ENCODE peak calls at places on chromosomes 4 and X, in six cellular contexts. L is H7, O is epithelial cell of esophagus, P is iPS DF 6.9, D is right cardiac atrium, W is ovary. B is an unnamed sample.

GRCh38 chr4:18676136-18676922 is 654.8 kb upstream of the LCORL start:
- DNase-seq in P (no peak), D (no peak), O (no peak), W (no peak), L (no peak), B (no peak)

GRCh38 chr4:136863756-136864155 is 668.5 kb downstream of the PCDH18 start:
- DNase-seq in L (no peak), P (no peak), W (no peak), O (no peak), D (no peak), B (peak)

GRCh38 chr4:110357521-110357920 is 118.4 kb upstream of the ENPEP start:
- DNase-seq in P (no peak), W (no peak), D (no peak), O (no peak), L (no peak), B (peak)

GRCh38 chrX:139113682-139114081 is 402.2 kb upstream of the FGF13 start:
- DNase-seq in O (peak), W (no peak), L (no peak), P (no peak), D (no peak), B (peak)

GRCh38 chrX:69493193-69493592 is 10.9 kb upstream of the NALF2 start:
- DNase-seq in D (peak), W (no peak), P (no peak), L (peak), O (peak), B (peak)

GRCh38 chrX:15737957-15738685 is at the start of gene CA5B:
- DNase-seq in P (peak), W (peak), L (peak), O (peak), D (peak), B (peak)

GRCh38 chr4:1008840-1009646 is 2.4 kb upstream of the FGFRL1 start:
- DNase-seq in O (peak), D (peak), L (no peak), W (no peak), P (no peak), B (no peak)

GRCh38 chrX:71103110-71103983 is 3.2 kb downstream of the CXorf65 start:
- DNase-seq in D (no peak), L (peak), P (no peak), W (peak), O (no peak), B (no peak)

GRCh38 chr4:184536070-184536880 is 61.9 kb upstream of the IRF2 start:
- DNase-seq in P (no peak), L (no peak), W (no peak), O (peak), D (no peak), B (no peak)

DNA sequence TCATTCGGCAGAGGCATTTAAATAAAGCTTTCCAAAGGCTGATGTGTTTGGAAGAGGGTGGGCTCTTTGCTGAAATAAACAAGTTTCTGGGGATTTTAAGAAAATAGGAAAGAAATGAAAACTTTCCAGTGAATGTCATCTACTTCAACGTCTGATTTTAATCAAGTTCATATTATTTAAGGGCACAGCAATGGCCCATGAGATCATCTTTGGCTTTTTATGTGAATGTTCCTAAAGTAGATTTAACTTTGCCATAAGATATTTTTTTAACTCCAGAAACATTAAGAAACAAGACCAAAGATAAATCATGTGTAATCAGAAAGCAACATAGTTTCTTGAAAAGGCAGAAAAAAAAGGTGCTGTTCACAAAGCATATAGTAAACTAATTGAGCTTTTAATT is 69.9 kb upstream of the TTC29 start:
- DNase-seq in P (no peak), W (no peak), L (no peak), D (no peak), O (no peak), B (peak)
- H3K4me3 ChIP-seq in P (no peak), W (no peak), L (no peak), D (no peak), O (no peak), B (no peak)

GRCh38 chr4:183407128-183407585 is 37.3 kb upstream of the CDKN2AIP start:
- DNase-seq in P (peak), W (peak), L (peak), D (peak), O (peak), B (peak)
- H3K4me3 ChIP-seq in P (no peak), W (peak), L (peak), D (peak), O (peak), B (peak)

GRCh38 chr4:147309434-147309833 is 171.5 kb upstream of the EDNRA start:
- DNase-seq in O (no peak), P (no peak), L (no peak), W (no peak), D (no peak), B (no peak)
- H3K4me3 ChIP-seq in O (no peak), P (no peak), L (no peak), W (no peak), D (no peak), B (no peak)

GRCh38 chr4:140049024-140049923 is 104.7 kb downstream of the MAML3 start:
- DNase-seq in O (peak), D (peak), P (peak), L (peak), W (peak), B (peak)
- H3K4me3 ChIP-seq in O (peak), D (peak), P (no peak), L (peak), W (peak), B (peak)

GRCh38 chr4:8533274-8533865 is 46.8 kb upstream of the GPR78 start:
- DNase-seq in P (no peak), L (no peak), D (no peak), O (no peak), W (no peak), B (no peak)

GRCh38 chr4:8532245-8532781 is 47.9 kb upstream of the GPR78 start:
- DNase-seq in L (no peak), O (no peak), D (no peak), W (no peak), P (no peak), B (no peak)

GRCh38 chr4:8534601-8535000 is 45.6 kb upstream of the GPR78 start:
- DNase-seq in L (no peak), W (no peak), D (no peak), P (no peak), O (peak), B (no peak)

GRCh38 chr4:8536467-8536866 is 43.7 kb upstream of the GPR78 start:
- DNase-seq in D (no peak), O (no peak), W (no peak), L (no peak), P (no peak), B (no peak)

DNA sequence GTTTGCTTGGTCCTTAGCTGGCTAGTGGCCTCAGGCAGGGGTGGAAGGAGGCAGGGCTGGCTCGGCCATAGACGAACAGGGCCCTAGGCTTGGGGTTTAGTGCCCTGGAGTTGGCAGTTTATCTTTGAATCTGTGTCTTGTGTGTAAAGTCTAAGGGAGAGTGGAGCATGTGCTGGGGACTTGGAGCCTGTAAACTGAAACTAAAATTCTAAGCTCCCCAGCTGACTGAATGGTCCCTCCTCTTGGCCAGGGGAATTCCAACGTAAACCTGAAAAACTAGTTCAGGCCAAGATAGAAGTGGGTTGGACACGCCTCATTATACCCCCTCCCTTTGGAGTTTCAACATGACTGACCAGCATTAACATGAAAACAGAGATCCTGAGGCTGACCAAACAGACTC is 46.1 kb upstream of the GPR78 start:
- DNase-seq in P (peak), L (peak), D (no peak), W (peak), O (peak), B (peak)
- H3K4me3 ChIP-seq in P (no peak), L (no peak), D (no peak), W (no peak), O (no peak), B (no peak)

DNA sequence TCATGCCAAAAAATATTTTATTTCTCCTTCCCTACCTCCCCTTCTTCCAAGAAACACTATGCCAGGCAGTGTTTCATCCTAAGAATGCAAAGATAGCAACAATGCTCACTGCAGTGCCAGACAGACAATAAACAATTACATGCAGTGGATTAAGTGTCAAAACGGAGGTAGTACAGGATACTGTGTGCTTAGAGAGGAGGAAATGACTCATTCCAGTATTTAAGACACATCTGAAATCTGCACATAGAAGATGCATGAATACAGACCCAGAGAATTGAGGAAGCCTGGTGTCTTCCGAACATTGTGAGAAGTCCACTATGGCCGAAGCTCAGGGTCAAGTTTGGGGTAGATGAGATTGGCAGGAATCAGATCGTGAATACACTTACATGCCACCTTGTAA is 326.4 kb downstream of the PPP3CA start:
- DNase-seq in D (no peak), W (no peak), O (peak), L (no peak), P (no peak), B (peak)
- H3K4me3 ChIP-seq in D (no peak), W (no peak), O (no peak), L (no peak), P (no peak), B (no peak)

GRCh38 chr4:17512973-17513665 is 1.2 kb upstream of the QDPR start:
- DNase-seq in O (peak), W (no peak), L (no peak), D (no peak), P (no peak), B (peak)

GRCh38 chr4:17515724-17516407 is 901 bp downstream of the CLRN2 start:
- DNase-seq in P (no peak), W (no peak), O (no peak), D (no peak), L (no peak), B (no peak)

GRCh38 chr4:17517664-17518063 is 2.7 kb downstream of the CLRN2 start:
- DNase-seq in D (no peak), P (no peak), W (no peak), L (no peak), O (no peak), B (no peak)

GRCh38 chr4:17514865-17515264 is at the start of gene CLRN2:
- DNase-seq in P (no peak), D (no peak), L (no peak), W (no peak), O (no peak), B (no peak)

DNA sequence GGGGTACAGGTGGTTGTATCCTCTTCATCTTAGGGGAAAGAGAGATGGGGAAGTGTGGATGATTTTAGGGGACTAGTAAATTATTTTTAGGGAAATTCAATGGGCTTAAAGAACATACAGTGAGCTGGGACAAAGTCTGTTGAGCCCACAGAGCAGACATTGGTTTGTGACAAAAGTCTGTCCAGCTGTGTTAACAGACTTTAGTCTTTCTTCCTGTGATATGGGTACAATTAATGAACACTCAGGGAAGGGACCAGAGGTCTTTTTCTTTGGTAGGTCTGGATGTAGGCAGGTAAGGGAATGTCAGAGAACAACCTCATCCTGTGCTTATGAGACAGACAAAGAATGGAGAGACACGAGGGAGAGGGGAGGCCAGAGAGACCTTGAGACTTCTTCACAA is 2.0 kb downstream of the CLRN2 start:
- DNase-seq in W (no peak), P (no peak), L (no peak), O (no peak), D (no peak), B (no peak)
- H3K4me3 ChIP-seq in W (no peak), P (no peak), L (no peak), O (no peak), D (no peak), B (no peak)

DNA sequence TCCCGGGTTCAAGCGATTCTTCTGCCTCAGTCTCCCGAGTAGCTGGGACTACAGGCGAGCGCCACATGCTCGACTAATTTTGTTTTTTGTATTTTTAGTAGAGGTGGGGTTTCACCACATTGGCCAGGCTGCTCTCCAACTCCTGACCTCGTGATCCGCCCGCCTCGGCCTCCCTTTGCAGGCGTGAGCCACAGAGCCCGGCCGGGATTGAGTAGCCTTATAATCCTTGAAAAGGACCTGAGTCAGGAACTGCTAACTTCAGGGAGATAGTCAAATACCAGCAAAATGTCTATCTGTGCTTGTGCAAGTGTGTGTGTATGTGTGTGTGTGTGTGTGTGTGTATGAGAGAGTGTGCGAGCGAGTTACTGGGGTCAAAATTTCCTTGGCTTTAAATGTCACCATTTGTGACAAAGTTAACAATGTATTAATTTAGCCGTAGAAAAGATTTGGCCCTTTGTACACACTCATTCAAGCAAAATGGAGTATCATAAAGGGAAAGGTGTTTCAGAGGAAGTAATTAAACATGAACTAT is 1.8 kb upstream of the KDM6A start:
- DNase-seq in D (peak), O (peak), W (peak), L (no peak), P (no peak), B (peak)
- H3K4me3 ChIP-seq in D (peak), O (peak), W (no peak), L (peak), P (no peak), B (peak)

GRCh38 chrX:64205441-64205734 is at the start of gene AMER1:
- DNase-seq in W (no peak), P (no peak), D (no peak), O (peak), L (no peak), B (no peak)

GRCh38 chrX:64204252-64204651 is 1.3 kb downstream of the AMER1 start:
- DNase-seq in W (peak), D (peak), P (no peak), L (peak), O (no peak), B (peak)

GRCh38 chrX:64204701-64205440 is 637 bp downstream of the AMER1 start:
- DNase-seq in D (peak), W (peak), O (peak), P (no peak), L (peak), B (peak)

GRCh38 chrX:64205735-64206491 is 405 bp upstream of the AMER1 start:
- DNase-seq in D (peak), P (peak), W (peak), O (peak), L (peak), B (peak)

DNA sequence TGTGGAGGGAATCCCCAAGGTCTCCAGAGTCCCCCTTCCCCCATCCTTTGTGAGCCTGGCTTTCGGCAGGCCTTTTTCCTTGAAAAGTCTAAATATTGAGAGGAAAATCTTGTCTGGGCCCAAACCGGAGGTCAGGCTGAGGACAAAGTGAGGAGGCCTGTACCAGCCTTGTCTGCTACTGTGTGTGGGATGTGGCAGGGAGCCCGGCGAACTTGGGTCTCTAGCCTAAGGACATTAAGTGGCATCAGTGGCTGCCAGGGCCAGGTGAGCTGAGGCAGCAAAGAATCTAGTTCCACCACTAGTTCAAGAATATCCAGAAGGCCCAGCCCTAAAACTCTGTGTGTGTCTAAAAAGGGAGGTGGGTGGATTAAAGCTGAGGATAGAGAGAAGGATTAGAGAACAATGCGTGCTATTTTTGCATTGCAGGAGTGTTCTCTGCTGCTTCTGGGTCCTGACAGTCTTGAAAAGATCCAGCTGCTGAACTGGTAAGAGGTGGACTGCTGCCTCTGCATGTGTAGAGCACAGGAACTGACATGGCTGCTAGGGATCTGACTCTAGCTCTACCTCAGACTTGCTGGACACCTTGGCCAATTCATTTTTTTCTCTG is 1.2 kb upstream of the AMER1 start:
- DNase-seq in D (peak), W (peak), O (peak), L (no peak), P (no peak), B (no peak)
- H3K4me3 ChIP-seq in D (peak), W (peak), O (peak), L (peak), P (no peak), B (peak)

GRCh38 chr4:6010789-6011188 is 7.4 kb downstream of the C4orf50 start:
- DNase-seq in L (no peak), W (no peak), O (no peak), D (no peak), P (no peak), B (no peak)

GRCh38 chr4:6009452-6009851 is 8.8 kb downstream of the C4orf50 start:
- DNase-seq in W (no peak), O (no peak), P (no peak), L (no peak), D (no peak), B (no peak)

GRCh38 chr4:6008766-6009385 is 9.4 kb downstream of the C4orf50 start:
- DNase-seq in L (no peak), P (no peak), O (no peak), W (no peak), D (no peak), B (no peak)

GRCh38 chr4:6005175-6005574 is 13.1 kb downstream of the C4orf50 start:
- DNase-seq in L (no peak), W (no peak), O (no peak), D (no peak), P (no peak), B (no peak)

GRCh38 chr4:6008092-6008551 is 10.1 kb downstream of the C4orf50 start:
- DNase-seq in W (no peak), P (no peak), O (no peak), D (no peak), L (peak), B (no peak)
- H3K4me3 ChIP-seq in W (no peak), P (no peak), O (no peak), D (no peak), L (no peak), B (no peak)

B was measured in fibroblast of mammary gland.